ENCODE peak calls at places on chromosomes 2 and 18, in seven cellular contexts. Q, W, S, A, V, H and N are unnamed samples.

GRCh38 chr2:210502997-210503621 is 26.6 kb upstream of the LANCL1 start:
- DNase-seq in S (peak; percentile 47), V (no peak), A (peak; percentile 9), Q (peak; percentile 13), H (peak; percentile 53), W (peak; percentile 37), N (peak; percentile 28)

GRCh38 chr2:25009954-25010353 is 31.9 kb upstream of the EFR3B start:
- DNase-seq in S (no peak), V (no peak), Q (no peak), W (no peak), A (no peak), H (no peak), N (peak; percentile 1)

GRCh38 chr18:48940854-48941531 is 9.8 kb downstream of the SMAD7 start:
- DNase-seq in S (no peak), Q (no peak), H (peak; percentile 86), A (no peak), V (peak; percentile 62), W (no peak), N (no peak)

GRCh38 chr2:174368691-174369090 is 26.8 kb upstream of the SCRN3 start:
- DNase-seq in H (no peak), W (no peak), A (no peak), S (no peak), V (no peak), Q (no peak), N (no peak)

GRCh38 chr2:219736196-219736595 is 108.8 kb downstream of the SLC4A3 start:
- DNase-seq in Q (peak; percentile 44), H (peak; percentile 49), A (no peak), V (no peak), S (peak; percentile 51), W (peak; percentile 15), N (peak; percentile 80)

GRCh38 chr18:57970356-57971095 is 73.5 kb upstream of the NEDD4L start:
- DNase-seq in W (peak; percentile 15), A (peak; percentile 3), Q (peak; percentile 34), V (no peak), S (peak; percentile 37), H (no peak), N (no peak)

GRCh38 chr2:228048838-228049490 is 132.5 kb downstream of the SPHKAP start:
- DNase-seq in W (peak; percentile 5), A (peak; percentile 31), Q (peak; percentile 61), H (peak; percentile 28), V (no peak), S (peak; percentile 49), N (peak; percentile 27)

GRCh38 chr18:25147878-25148488 is 204.0 kb downstream of the ZNF521 start:
- DNase-seq in W (no peak), Q (no peak), H (peak; percentile 4), V (no peak), A (no peak), S (no peak), N (no peak)

DNA sequence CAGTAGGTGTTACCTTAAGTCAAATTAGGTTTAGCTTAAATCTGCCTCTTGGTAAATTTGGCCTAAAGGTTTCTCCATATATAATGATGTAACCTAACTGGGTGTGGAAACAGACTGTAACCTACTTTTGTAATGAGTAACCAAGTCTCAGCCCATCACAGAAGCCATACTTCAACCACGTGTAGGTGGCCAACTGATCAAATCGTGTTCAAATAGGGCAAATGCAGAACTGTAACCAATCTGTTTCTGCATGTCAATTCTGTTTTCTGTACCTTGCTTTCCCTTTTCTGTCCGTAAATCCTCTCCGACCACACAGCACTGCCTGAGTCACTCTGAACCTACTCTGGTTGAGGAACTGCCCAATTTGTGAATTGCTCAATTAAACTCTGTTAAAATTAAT is 34.0 kb upstream of the PLA2R1 start:
- DNase-seq in S (no peak), V (no peak), Q (no peak), H (no peak), W (no peak), A (no peak), N (no peak)
- TF ChIP-seq JUND in S (no peak), V (no peak), Q (no peak), H (no peak), W (no peak), A (no peak), N (no peak)

DNA sequence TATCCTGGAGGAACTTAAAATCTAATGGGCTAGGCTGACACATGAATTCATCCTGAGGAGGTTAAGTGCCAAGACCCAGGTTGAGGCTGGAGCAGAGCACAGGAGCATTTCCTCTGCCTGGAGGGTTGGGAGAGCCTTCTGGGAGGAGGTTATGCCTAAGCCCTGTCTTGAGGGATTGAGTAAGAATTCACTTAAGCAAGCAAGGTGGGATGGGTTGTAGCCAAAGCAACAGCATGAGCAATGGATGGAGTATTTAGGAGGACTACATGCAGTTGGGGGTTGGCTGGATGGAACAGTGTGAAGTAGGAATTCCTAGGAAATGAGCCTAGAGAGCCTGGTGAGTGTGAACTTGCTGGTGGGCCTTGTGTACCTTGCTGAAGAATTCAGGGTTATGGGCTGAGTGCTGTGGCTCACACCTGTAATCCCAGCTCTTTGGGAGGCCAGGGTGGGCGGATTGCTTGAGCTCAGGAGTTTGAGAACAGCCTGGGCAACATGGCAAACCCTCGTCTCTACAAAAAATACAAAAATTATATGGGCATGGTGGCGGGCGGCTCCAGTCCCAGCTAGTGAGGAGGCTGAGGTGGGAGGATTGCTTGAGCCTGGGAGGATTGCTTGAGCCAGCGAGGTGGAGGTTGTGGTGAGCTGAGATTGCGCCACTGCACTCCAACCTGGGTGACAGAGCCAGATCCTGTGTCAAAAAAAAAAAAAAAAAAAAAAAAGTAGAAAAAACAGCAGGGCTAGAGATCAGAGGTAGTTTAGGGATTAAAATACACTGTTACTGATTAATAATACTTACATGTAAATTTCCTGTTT is 22.2 kb downstream of the TANC1 start:
- DNase-seq in W (no peak), Q (no peak), H (no peak), A (no peak), V (no peak), S (no peak), N (no peak)
- TF ChIP-seq JUND in W (no peak), Q (no peak), H (peak; percentile 39), A (no peak), V (no peak), S (no peak), N (no peak)

GRCh38 chr2:145688156-145688555 is 1168.2 kb upstream of the ZEB2 start:
- DNase-seq in V (no peak), H (no peak), S (no peak), W (no peak), A (no peak), Q (no peak), N (no peak)
- TF ChIP-seq JUND in V (no peak), H (no peak), S (no peak), W (no peak), A (no peak), Q (no peak), N (no peak)

DNA sequence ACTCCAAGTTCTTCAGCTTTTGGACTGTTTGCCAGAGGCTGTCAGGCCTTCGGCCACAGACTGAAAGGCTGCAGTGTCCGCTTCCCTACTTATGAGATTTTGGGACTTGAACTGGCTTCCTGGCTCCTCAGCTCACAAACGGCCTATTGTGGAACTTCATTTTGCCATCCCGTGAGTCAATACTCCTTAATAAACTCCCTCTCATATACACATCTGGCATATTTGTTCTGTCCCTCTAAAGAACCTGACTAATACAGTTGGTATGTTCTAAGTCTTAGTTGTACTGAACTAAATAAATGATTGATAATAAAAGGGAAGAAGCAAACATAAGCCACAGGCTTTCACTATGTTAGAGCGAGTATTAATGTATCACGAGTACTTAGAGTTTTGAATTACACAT is 702.9 kb upstream of the LINC00305 start:
- DNase-seq in V (no peak), Q (no peak), W (no peak), S (no peak), A (no peak), H (no peak), N (no peak)
- TF ChIP-seq JUND in V (no peak), Q (no peak), W (no peak), S (no peak), A (no peak), H (no peak), N (no peak)

GRCh38 chr2:216292886-216293291 is 79.4 kb downstream of the MARCHF4 start:
- DNase-seq in Q (no peak), S (no peak), V (no peak), W (peak; percentile 25), A (no peak), H (no peak), N (no peak)
- TF ChIP-seq JUND in Q (no peak), S (no peak), V (no peak), W (no peak), A (no peak), H (no peak), N (no peak)

DNA sequence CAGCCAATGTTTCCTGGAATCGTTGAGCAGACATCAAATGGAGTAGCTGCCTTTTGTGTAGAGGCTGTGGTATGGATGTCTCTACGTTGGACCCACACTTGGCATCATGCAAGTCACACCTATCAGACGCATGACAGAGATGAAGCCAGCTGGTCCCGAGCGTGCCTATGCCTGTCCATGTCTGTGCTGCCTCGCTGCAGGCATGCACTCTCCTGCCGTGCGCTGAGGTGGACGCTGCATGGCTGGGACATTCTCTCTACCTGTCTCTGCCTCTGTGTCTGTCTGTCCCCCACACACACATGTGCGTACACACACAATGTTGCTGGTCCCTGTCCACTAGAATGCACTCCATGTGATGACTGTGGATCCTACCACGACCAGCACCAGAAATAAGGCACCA is 514.2 kb upstream of the MYT1L start:
- DNase-seq in S (no peak), W (no peak), Q (no peak), V (no peak), H (no peak), A (no peak), N (no peak)
- TF ChIP-seq JUND in S (no peak), W (no peak), Q (no peak), V (no peak), H (no peak), A (no peak), N (no peak)

DNA sequence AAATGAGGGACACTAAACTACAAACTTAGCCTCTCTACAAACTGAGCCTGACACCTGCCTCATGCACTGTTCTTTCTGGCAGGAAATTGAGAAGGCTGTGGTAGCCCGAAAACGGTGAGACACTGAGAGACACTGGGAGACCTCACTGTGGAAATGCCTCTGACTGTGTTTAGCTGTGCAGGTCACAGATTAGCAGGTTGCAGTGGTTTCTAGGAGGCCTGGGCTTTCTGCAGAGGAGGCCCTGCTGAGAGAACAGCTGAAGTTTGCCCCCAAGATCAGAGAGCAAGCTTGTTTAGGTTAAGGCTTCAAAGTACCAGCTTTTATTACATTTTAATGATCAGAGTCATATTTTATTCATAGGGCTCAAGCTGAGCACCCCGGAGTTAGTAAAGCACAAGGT is 68.7 kb upstream of the LYPD6 start:
- DNase-seq in W (no peak), S (no peak), Q (no peak), V (no peak), A (no peak), H (no peak), N (no peak)
- TF ChIP-seq JUND in W (no peak), S (no peak), Q (no peak), V (no peak), A (no peak), H (no peak), N (no peak)

GRCh38 chr18:44341759-44342158 is 338.9 kb upstream of the SETBP1 start:
- DNase-seq in S (no peak), V (no peak), W (no peak), Q (no peak), A (no peak), H (no peak), N (no peak)

GRCh38 chr18:44343570-44343969 is 337.1 kb upstream of the SETBP1 start:
- DNase-seq in W (no peak), H (no peak), S (no peak), A (no peak), V (no peak), Q (no peak), N (no peak)

GRCh38 chr18:44342946-44343345 is 337.7 kb upstream of the SETBP1 start:
- DNase-seq in Q (no peak), W (no peak), H (no peak), S (no peak), V (no peak), A (no peak), N (peak; percentile 55)

GRCh38 chr18:44342167-44342566 is 338.5 kb upstream of the SETBP1 start:
- DNase-seq in V (no peak), H (no peak), W (no peak), S (no peak), Q (no peak), A (no peak), N (no peak)
- TF ChIP-seq JUND in V (no peak), H (no peak), W (no peak), S (no peak), Q (no peak), A (no peak), N (no peak)